ENCODE peak calls at places on chromosomes 3 and 15, in nine cellular contexts. A is nucleus accumbens; G is activated CD8-positive, alpha-beta T cell treated with anti-CD3 and anti-CD28 coated beads, Interleukin-2, amount 10 ng/mL, durations not matched to agents 7 days and 5 days; I is hippocampal formation; R is stimulated activated CD4-positive, alpha-beta T cell treated with anti-CD3 and anti-CD28 coated beads, TNF-alpha, amount 100 ng/mL, for 1 hour; X is fibroblast of lung; P is GM20000; M is brain microvascular endothelial cell; C is cardiac muscle cell. F is an unnamed sample.

GRCh38 chr3:119302697-119303630 is 8.8 kb downstream of the ARHGAP31 start:
- DNase-seq in A (no peak), G (no peak), I (no peak), R (no peak), X (no peak), P (no peak), M (no peak), C (no peak), F (no peak)

GRCh38 chr3:107522510-107523360 is at the start of gene BBX:
- DNase-seq in A (peak; percentile 93), G (peak; percentile 91), I (peak; percentile 91), R (peak; percentile 92), X (peak; percentile 99), P (peak; percentile 85), M (peak; percentile 100), C (peak; percentile 87), F (peak; percentile 94)

GRCh38 chr3:70728311-70728710 is 415.9 kb upstream of the MDFIC2 start:
- DNase-seq in A (no peak), G (no peak), I (no peak), R (no peak), X (peak; percentile 58), P (no peak), M (no peak), C (no peak), F (no peak)

GRCh38 chr15:48625126-48625525 is 20.4 kb downstream of the FBN1 start:
- DNase-seq in A (no peak), G (no peak), I (no peak), R (no peak), X (no peak), P (no peak), M (no peak), C (no peak), F (no peak)

GRCh38 chr3:6362406-6362805 is 498.5 kb upstream of the GRM7 start:
- DNase-seq in A (no peak), G (no peak), I (no peak), R (no peak), X (no peak), P (no peak), M (no peak), C (no peak), F (no peak)

GRCh38 chr3:53104762-53105161 is 25.5 kb downstream of the RFT1 start:
- DNase-seq in A (no peak), G (no peak), I (no peak), R (no peak), X (no peak), P (no peak), M (no peak), C (no peak), F (no peak)

GRCh38 chr3:70308760-70309159 is 3.7 kb downstream of the MDFIC2 start:
- DNase-seq in A (peak; percentile 3), G (no peak), I (no peak), R (no peak), X (peak; percentile 17), P (peak; percentile 6), M (peak; percentile 48), C (peak; percentile 36), F (no peak)

GRCh38 chr15:40941078-40941527 is 12.0 kb downstream of the DLL4 start:
- DNase-seq in A (no peak), G (no peak), I (no peak), R (no peak), X (no peak), P (no peak), M (no peak), C (no peak), F (no peak)

GRCh38 chr3:48716508-48716981 is 476 bp downstream of the IP6K2 start:
- DNase-seq in A (no peak), G (peak; percentile 54), I (no peak), R (no peak), X (no peak), P (no peak), M (no peak), C (peak; percentile 18), F (no peak)

GRCh38 chr3:133756716-133757694 is 10.8 kb downstream of the TF start:
- DNase-seq in A (no peak), G (no peak), I (no peak), R (no peak), X (no peak), P (no peak), M (no peak), C (no peak), F (no peak)

GRCh38 chr3:110296885-110297284 is 774.7 kb upstream of the NECTIN3 start:
- DNase-seq in A (no peak), G (no peak), I (no peak), R (no peak), X (peak; percentile 11), P (no peak), M (no peak), C (no peak), F (no peak)

GRCh38 chr3:9061634-9062033 is 98.4 kb upstream of the RAD18 start:
- DNase-seq in A (no peak), G (no peak), I (no peak), R (no peak), X (no peak), P (no peak), M (no peak), C (no peak), F (no peak)

GRCh38 chr15:89413877-89414276 is 79.3 kb upstream of the POLG start:
- DNase-seq in A (no peak), G (no peak), I (no peak), R (no peak), X (no peak), P (no peak), M (no peak), C (no peak), F (no peak)

GRCh38 chr15:90883971-90884718 is at the start of gene FES:
- DNase-seq in A (no peak), G (no peak), I (peak; percentile 25), R (no peak), X (peak; percentile 60), P (peak; percentile 69), M (no peak), C (peak; percentile 60), F (peak; percentile 92)

GRCh38 chr15:91075761-91076160 is 24.3 kb upstream of the SV2B start:
- DNase-seq in A (no peak), G (no peak), I (no peak), R (no peak), X (no peak), P (no peak), M (no peak), C (no peak), F (no peak)

GRCh38 chr3:133633439-133633838 is 28.3 kb downstream of the TOPBP1 start:
- DNase-seq in A (no peak), G (no peak), I (no peak), R (no peak), X (no peak), P (no peak), M (no peak), C (no peak), F (no peak)

GRCh38 chr15:35320911-35321310 is 225.1 kb downstream of the DPH6 start:
- DNase-seq in A (no peak), G (no peak), I (no peak), R (no peak), X (no peak), P (no peak), M (no peak), C (no peak), F (no peak)

GRCh38 chr15:47398115-47398514 is 319.2 kb upstream of the SEMA6D start:
- DNase-seq in A (no peak), G (no peak), I (no peak), R (no peak), X (no peak), P (no peak), M (no peak), C (no peak), F (no peak)

GRCh38 chr3:132196113-132196512 is 121.1 kb upstream of the ACP3 start:
- DNase-seq in A (no peak), G (no peak), I (no peak), R (no peak), X (no peak), P (no peak), M (no peak), C (no peak), F (no peak)

GRCh38 chr3:75089831-75090230 is 475.4 kb upstream of the CNTN3 start:
- DNase-seq in A (no peak), G (no peak), I (no peak), R (no peak), X (no peak), P (no peak), M (no peak), C (no peak), F (no peak)

F was measured in upper lobe of right lung.